ENCODE peak calls at places on chromosomes 1 and 21, in seven cellular contexts. Q, N, J, T, R, X and P are unnamed samples.

GRCh38 chr21:44911384-44912157 is 9.1 kb downstream of the ITGB2 start:
- DNase-seq in T (peak), J (peak), X (peak), N (peak), Q (peak), R (no peak), P (no peak)

GRCh38 chr1:165899461-165899941 is 72.1 kb downstream of the UCK2 start:
- DNase-seq in J (no peak), Q (peak), X (no peak), T (no peak), N (no peak), R (no peak), P (no peak)

GRCh38 chr1:62311473-62311943 is 7.7 kb downstream of the KANK4 start:
- DNase-seq in X (no peak), Q (no peak), J (no peak), T (no peak), R (no peak), N (no peak), P (no peak)

GRCh38 chr1:208242829-208243521 is 1.2 kb downstream of the PLXNA2 start:
- DNase-seq in T (no peak), X (peak), J (no peak), R (peak), Q (peak), N (no peak), P (no peak)

GRCh38 chr1:210299501-210299900 is 29.2 kb upstream of the HHAT start:
- DNase-seq in N (no peak), R (no peak), Q (no peak), T (no peak), X (no peak), J (no peak), P (no peak)

GRCh38 chr21:36246080-36246631 is 73.8 kb upstream of the MORC3 start:
- DNase-seq in Q (peak), N (no peak), J (no peak), X (peak), T (no peak), R (no peak), P (no peak)

GRCh38 chr1:230084408-230085177 is 17.6 kb downstream of the GALNT2 start:
- DNase-seq in N (no peak), T (no peak), J (no peak), Q (peak), R (no peak), X (peak), P (peak)

GRCh38 chr1:118243269-118243668 is 58.2 kb upstream of the SPAG17 start:
- DNase-seq in N (no peak), J (no peak), T (no peak), X (no peak), R (no peak), Q (no peak), P (no peak)

GRCh38 chr1:35717911-35718476 is 690 bp downstream of the C1orf216 start:
- DNase-seq in Q (peak), N (peak), X (peak), J (peak), R (no peak), T (peak), P (no peak)

GRCh38 chr1:32066489-32066873 is 6.3 kb upstream of the TMEM39B start:
- DNase-seq in T (peak), X (peak), R (no peak), J (peak), N (peak), Q (no peak), P (no peak)

GRCh38 chr21:39000496-39000895 is 182.8 kb downstream of the PSMG1 start:
- DNase-seq in Q (no peak), X (no peak), R (no peak), T (peak), N (no peak), J (peak), P (no peak)

GRCh38 chr21:29436143-29436542 is 137.4 kb downstream of the BACH1 start:
- DNase-seq in J (peak), X (no peak), Q (no peak), T (no peak), R (no peak), N (no peak), P (no peak)

GRCh38 chr21:43921602-43921978 is 56.6 kb downstream of the AGPAT3 start:
- DNase-seq in Q (no peak), X (no peak), R (no peak), N (no peak), T (no peak), J (no peak), P (no peak)

GRCh38 chr21:28133116-28133515 is 859.6 kb downstream of the LTN1 start:
- DNase-seq in X (no peak), N (no peak), T (no peak), J (no peak), R (no peak), Q (no peak), P (no peak)

GRCh38 chr1:208251015-208251414 is 6.8 kb upstream of the PLXNA2 start:
- DNase-seq in N (no peak), T (no peak), Q (no peak), J (no peak), X (no peak), R (no peak), P (no peak)

GRCh38 chr1:1899266-1899966 is 8.5 kb upstream of the GNB1 start:
- DNase-seq in T (no peak), N (peak), X (no peak), R (no peak), Q (peak), J (no peak), P (no peak)

GRCh38 chr1:165344198-165344597 is 12.3 kb downstream of the LMX1A start:
- DNase-seq in T (no peak), Q (no peak), X (no peak), N (no peak), R (no peak), J (no peak), P (no peak)

GRCh38 chr1:10495475-10495817 is 20.7 kb downstream of the PEX14 start:
- DNase-seq in R (no peak), Q (no peak), N (no peak), X (no peak), T (no peak), J (no peak), P (no peak)

GRCh38 chr1:221791846-221792245 is 50.0 kb upstream of the DUSP10 start:
- DNase-seq in J (no peak), R (no peak), T (no peak), X (no peak), Q (no peak), N (no peak), P (no peak)

GRCh38 chr1:108327534-108328462 is 83.9 kb upstream of the NBPF4 start:
- DNase-seq in Q (no peak), J (peak), R (no peak), X (no peak), N (no peak), T (no peak), P (no peak)

GRCh38 chr21:42489006-42489563 is 6.9 kb downstream of the RSPH1 start:
- DNase-seq in Q (no peak), R (no peak), N (no peak), T (no peak), J (no peak), X (no peak), P (no peak)

GRCh38 chr1:174206148-174206826 is 47.0 kb downstream of the RABGAP1L start:
- DNase-seq in Q (no peak), X (no peak), J (no peak), R (no peak), T (peak), N (peak), P (no peak)

GRCh38 chr1:231828182-231828920 is 201.8 kb downstream of the DISC1 start:
- DNase-seq in T (no peak), X (no peak), Q (no peak), J (no peak), R (no peak), N (no peak), P (no peak)

GRCh38 chr1:246012271-246012854 is 494.7 kb downstream of the SMYD3 start:
- DNase-seq in X (no peak), Q (no peak), J (no peak), N (peak), R (no peak), T (no peak), P (no peak)

GRCh38 chr1:176789571-176790090 is 326.7 kb downstream of the PAPPA2 start:
- DNase-seq in Q (no peak), T (no peak), N (no peak), R (no peak), X (no peak), J (no peak), P (no peak)

GRCh38 chr1:54859687-54860391 is 27.2 kb downstream of the DHCR24 start:
- DNase-seq in J (no peak), Q (no peak), R (no peak), N (peak), X (no peak), T (no peak), P (no peak)

GRCh38 chr1:147095691-147096090 is 76.6 kb downstream of the PRKAB2 start:
- DNase-seq in X (no peak), T (no peak), J (no peak), N (no peak), R (no peak), Q (no peak), P (no peak)

GRCh38 chr1:10646347-10646861 is 150.0 kb downstream of the CASZ1 start:
- DNase-seq in R (no peak), N (peak), X (no peak), T (no peak), J (peak), Q (no peak), P (no peak)

GRCh38 chr1:108704501-108704900 is 8.2 kb upstream of the FNDC7 start:
- DNase-seq in Q (no peak), X (no peak), J (no peak), N (no peak), T (no peak), R (no peak), P (no peak)

GRCh38 chr1:58933599-58933926 is 149.7 kb upstream of the JUN start:
- DNase-seq in R (no peak), X (no peak), J (no peak), N (no peak), Q (no peak), T (no peak), P (no peak)

GRCh38 chr1:14259191-14259757 is 339.2 kb upstream of the KAZN start:
- DNase-seq in R (peak), J (peak), T (no peak), N (no peak), Q (peak), X (peak), P (no peak)

GRCh38 chr1:4622821-4623220 is 31.6 kb upstream of the AJAP1 start:
- DNase-seq in J (no peak), X (no peak), T (peak), Q (no peak), N (no peak), R (no peak), P (no peak)

GRCh38 chr1:43861985-43862735 is 71.4 kb upstream of the ARTN start:
- DNase-seq in N (no peak), T (no peak), Q (no peak), X (no peak), J (no peak), R (no peak), P (no peak)
- TF ChIP-seq CTCF in N (no peak), T (no peak), Q (no peak), X (no peak), J (no peak), R (no peak), P (no peak)

DNA sequence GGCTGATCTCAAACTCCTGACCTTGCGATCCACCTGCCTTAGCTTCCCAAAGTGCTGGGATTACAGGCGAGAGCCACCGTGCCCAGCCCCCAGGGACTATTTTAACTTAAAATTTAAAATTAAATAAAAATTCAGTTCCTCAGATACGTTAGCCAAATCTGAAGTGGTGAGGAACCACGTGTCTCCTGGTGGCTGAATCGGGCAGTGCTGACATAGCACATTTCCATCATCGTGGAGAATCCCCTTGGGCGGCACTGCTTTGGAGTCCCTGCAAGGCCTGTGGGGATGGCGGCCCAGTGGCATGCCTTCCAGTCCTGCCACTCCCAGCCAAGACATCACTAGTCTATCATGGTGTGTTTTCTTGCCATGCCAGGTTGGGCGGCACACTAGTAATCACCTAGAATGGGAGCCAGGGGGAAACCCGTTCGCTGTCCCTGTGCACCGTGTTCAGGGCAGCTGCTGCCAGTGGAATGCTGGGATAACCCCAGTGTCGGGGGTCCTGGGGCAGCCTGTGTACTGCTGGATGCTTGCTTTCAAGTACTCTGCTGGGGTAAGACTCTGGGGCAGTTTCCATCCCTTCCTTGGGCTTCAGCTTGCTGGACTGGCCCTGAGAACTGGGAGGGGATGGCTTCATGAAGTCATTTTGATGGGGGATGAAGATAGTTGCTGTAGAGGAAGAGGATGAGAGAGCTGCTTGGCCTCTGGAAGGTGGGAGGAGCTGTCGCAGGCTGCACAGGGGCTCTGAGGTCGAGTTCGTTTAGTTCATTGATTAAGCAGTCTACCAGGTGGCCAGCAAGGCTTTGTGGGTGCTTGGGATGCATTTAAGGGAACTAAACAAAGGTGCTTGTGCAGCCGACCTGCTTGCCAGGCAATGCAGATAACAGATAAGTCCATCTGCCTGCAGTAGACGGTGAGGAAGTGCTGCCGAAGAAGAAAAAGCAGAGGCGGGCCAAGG is 4.6 kb downstream of the ZBTB48 start:
- DNase-seq in X (no peak), N (peak), T (no peak), R (no peak), J (no peak), Q (no peak), P (no peak)
- TF ChIP-seq CTCF in X (peak), N (no peak), T (no peak), R (no peak), J (no peak), Q (no peak), P (no peak)

GRCh38 chr1:18681423-18681835 is 50.8 kb downstream of the PAX7 start:
- DNase-seq in T (no peak), R (no peak), N (peak), J (no peak), Q (no peak), X (no peak), P (no peak)
- TF ChIP-seq CTCF in T (peak), R (no peak), N (peak), J (peak), Q (peak), X (peak), P (peak)

DNA sequence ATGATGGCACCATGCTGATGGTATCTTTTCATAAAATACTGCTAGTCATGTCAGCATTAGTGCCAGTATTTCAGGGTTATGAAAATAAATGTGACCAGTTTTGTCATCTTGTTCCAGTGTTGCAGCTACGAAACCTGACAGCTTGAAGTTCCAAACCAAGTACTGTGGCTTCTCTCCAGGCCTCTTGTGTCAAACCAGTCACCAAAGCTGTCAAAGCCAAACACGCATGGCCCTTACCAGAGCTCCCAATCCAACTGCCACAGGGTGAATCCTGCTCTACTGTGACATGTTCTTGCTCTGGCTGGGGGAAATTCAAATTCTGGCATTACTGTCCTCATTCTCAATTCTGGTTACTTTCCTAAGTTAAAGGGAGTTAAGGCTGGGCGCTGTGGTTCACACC is 20.7 kb upstream of the EXO1 start:
- DNase-seq in X (no peak), N (no peak), R (no peak), Q (no peak), T (no peak), J (no peak), P (no peak)
- TF ChIP-seq CTCF in X (no peak), N (no peak), R (no peak), Q (no peak), T (no peak), J (no peak), P (no peak)

GRCh38 chr1:204121840-204122555 is 29.8 kb downstream of the ETNK2 start:
- DNase-seq in Q (no peak), J (no peak), R (no peak), T (no peak), X (no peak), N (no peak), P (no peak)

GRCh38 chr1:204125759-204126351 is 26.0 kb downstream of the ETNK2 start:
- DNase-seq in X (no peak), Q (no peak), N (no peak), J (no peak), T (no peak), R (no peak), P (no peak)

GRCh38 chr1:204124639-204125038 is 27.2 kb downstream of the ETNK2 start:
- DNase-seq in Q (no peak), N (no peak), T (no peak), J (no peak), X (no peak), R (no peak), P (no peak)

GRCh38 chr1:204126367-204126766 is 25.5 kb downstream of the ETNK2 start:
- DNase-seq in Q (no peak), J (no peak), T (no peak), N (no peak), X (no peak), R (no peak), P (no peak)

DNA sequence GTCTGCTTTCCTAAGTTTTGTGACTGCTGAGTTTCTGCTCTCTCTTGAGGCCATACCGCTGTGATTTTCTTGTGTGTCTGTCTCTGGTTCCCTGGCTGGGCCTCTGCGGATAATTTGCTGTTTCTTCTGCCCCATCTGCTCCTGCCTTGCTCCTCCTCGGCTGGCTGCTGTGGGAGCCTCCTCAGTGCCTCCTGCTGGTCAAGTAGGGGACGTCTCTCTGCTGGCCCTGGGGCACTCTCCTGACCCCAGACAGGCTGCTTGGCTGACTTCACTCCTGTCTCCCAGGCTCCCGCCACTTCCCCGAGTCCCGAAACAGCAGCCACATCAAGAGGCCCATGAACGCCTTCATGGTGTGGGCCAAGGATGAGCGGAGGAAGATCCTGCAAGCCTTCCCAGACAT is 28.5 kb downstream of the ETNK2 start:
- DNase-seq in J (no peak), T (no peak), R (no peak), Q (no peak), X (peak), N (no peak), P (no peak)
- TF ChIP-seq CTCF in J (no peak), T (no peak), R (no peak), Q (no peak), X (peak), N (no peak), P (no peak)

GRCh38 chr1:191519519-191519918 is 638.7 kb upstream of the RGS18 start:
- DNase-seq in R (no peak), Q (no peak), N (no peak), T (no peak), X (no peak), J (no peak), P (no peak)

GRCh38 chr1:191520345-191520744 is 637.9 kb upstream of the RGS18 start:
- DNase-seq in Q (no peak), J (no peak), X (no peak), R (no peak), T (no peak), N (no peak), P (no peak)

DNA sequence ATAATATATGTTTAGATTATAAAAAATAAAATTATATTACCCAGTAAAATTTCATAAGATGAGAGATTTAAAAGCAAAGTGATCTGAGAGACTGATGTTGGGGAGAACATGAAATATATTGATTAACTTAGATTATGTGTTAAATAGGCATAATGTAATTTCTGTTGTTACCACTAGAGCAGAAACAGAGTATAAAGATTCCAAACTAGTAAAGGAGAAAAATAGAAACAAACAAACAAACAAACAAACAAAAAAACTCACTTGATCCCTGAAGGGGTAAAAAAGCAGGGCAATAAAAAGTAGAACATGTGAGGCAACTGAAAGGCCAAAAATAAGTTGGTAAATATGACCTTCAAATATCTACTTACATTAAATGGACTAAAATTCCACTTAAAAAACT is 640.4 kb upstream of the RGS18 start:
- DNase-seq in Q (no peak), R (no peak), J (no peak), X (no peak), N (no peak), T (no peak), P (no peak)
- TF ChIP-seq CTCF in Q (no peak), R (no peak), J (no peak), X (no peak), N (no peak), T (no peak), P (no peak)

GRCh38 chr1:3417082-3417728 is 37.3 kb upstream of the ARHGEF16 start:
- DNase-seq in T (no peak), N (no peak), Q (no peak), J (no peak), X (no peak), R (no peak), P (no peak)
- TF ChIP-seq CTCF in T (peak), N (peak), Q (no peak), J (no peak), X (peak), R (no peak), P (peak)